ENCODE peak calls at places on chromosomes 1 and 21, in five cellular contexts. One of them, this sample, is unnamed.
A peak's percentile ranks its signal among the peaks of the same experiment; 100 is the strongest.

GRCh38 chr1:39592069-39592468 is 15.5 kb upstream of the PABPC4 start:
- DNase-seq in NCI-H1105 treated with DMSO at 0.1 percent for 48 hours: no peak
- DNase-seq in posterior cingulate gyrus: peak; percentile 24
- DNase-seq in AG10803: no peak
- DNase-seq in NCI-H2081: no peak
- DNase-seq in this sample: no peak

GRCh38 chr21:32163386-32163785 is 115.5 kb downstream of the MIS18A start:
- DNase-seq in posterior cingulate gyrus: no peak
- DNase-seq in NCI-H2081: no peak
- DNase-seq in AG10803: no peak
- DNase-seq in NCI-H1105 treated with DMSO at 0.1 percent for 48 hours: no peak
- DNase-seq in this sample: no peak

GRCh38 chr1:18805925-18806849 is 53.3 kb downstream of the TAS1R2 start:
- DNase-seq in posterior cingulate gyrus: no peak
- DNase-seq in NCI-H2081: no peak
- DNase-seq in NCI-H1105 treated with DMSO at 0.1 percent for 48 hours: no peak
- DNase-seq in AG10803: peak; percentile 56
- DNase-seq in this sample: no peak

GRCh38 chr1:59917026-59917784 is 9.4 kb downstream of the CYP2J2 start:
- DNase-seq in posterior cingulate gyrus: peak; percentile 88
- DNase-seq in NCI-H2081: no peak
- DNase-seq in AG10803: no peak
- DNase-seq in NCI-H1105 treated with DMSO at 0.1 percent for 48 hours: no peak
- DNase-seq in this sample: peak; percentile 33

GRCh38 chr1:68442822-68443556 is 6.8 kb downstream of the RPE65 start:
- DNase-seq in NCI-H2081: no peak
- DNase-seq in NCI-H1105 treated with DMSO at 0.1 percent for 48 hours: peak; percentile 51
- DNase-seq in posterior cingulate gyrus: no peak
- DNase-seq in AG10803: peak; percentile 58
- DNase-seq in this sample: peak; percentile 80

GRCh38 chr1:30407862-30408580 is 315.4 kb downstream of the MATN1 start:
- DNase-seq in posterior cingulate gyrus: no peak
- DNase-seq in NCI-H2081: no peak
- DNase-seq in AG10803: no peak
- DNase-seq in NCI-H1105 treated with DMSO at 0.1 percent for 48 hours: no peak
- DNase-seq in this sample: no peak

GRCh38 chr21:17386498-17386897 is 126.3 kb upstream of the CXADR start:
- DNase-seq in NCI-H2081: no peak
- DNase-seq in posterior cingulate gyrus: no peak
- DNase-seq in NCI-H1105 treated with DMSO at 0.1 percent for 48 hours: peak; percentile 16
- DNase-seq in AG10803: no peak
- DNase-seq in this sample: no peak

GRCh38 chr1:150514913-150515327 is 632 bp upstream of the FALEC start:
- DNase-seq in NCI-H2081: no peak
- DNase-seq in AG10803: no peak
- DNase-seq in NCI-H1105 treated with DMSO at 0.1 percent for 48 hours: no peak
- DNase-seq in posterior cingulate gyrus: no peak
- DNase-seq in this sample: no peak

GRCh38 chr1:176880954-176881595 is 283.4 kb downstream of the ASTN1 start:
- DNase-seq in posterior cingulate gyrus: peak; percentile 90
- DNase-seq in NCI-H2081: peak; percentile 77
- DNase-seq in AG10803: peak; percentile 68
- DNase-seq in NCI-H1105 treated with DMSO at 0.1 percent for 48 hours: peak; percentile 53
- DNase-seq in this sample: peak; percentile 82

GRCh38 chr1:110235839-110236682 is 25.9 kb downstream of the KCNC4 start:
- DNase-seq in NCI-H2081: no peak
- DNase-seq in NCI-H1105 treated with DMSO at 0.1 percent for 48 hours: no peak
- DNase-seq in posterior cingulate gyrus: no peak
- DNase-seq in AG10803: peak; percentile 74
- DNase-seq in this sample: peak; percentile 30

GRCh38 chr1:153683853-153684252 is 5.4 kb downstream of the NPR1 start:
- DNase-seq in NCI-H1105 treated with DMSO at 0.1 percent for 48 hours: no peak
- DNase-seq in AG10803: no peak
- DNase-seq in posterior cingulate gyrus: peak; percentile 18
- DNase-seq in NCI-H2081: no peak
- DNase-seq in this sample: peak; percentile 32

GRCh38 chr1:55375617-55376258 is 160.6 kb upstream of the USP24 start:
- DNase-seq in AG10803: peak; percentile 52
- DNase-seq in NCI-H1105 treated with DMSO at 0.1 percent for 48 hours: peak; percentile 39
- DNase-seq in NCI-H2081: peak; percentile 37
- DNase-seq in posterior cingulate gyrus: no peak
- DNase-seq in this sample: peak; percentile 53

GRCh38 chr1:155940531-155940992 is 876 bp upstream of the RXFP4 start:
- DNase-seq in AG10803: peak; percentile 76
- DNase-seq in posterior cingulate gyrus: no peak
- DNase-seq in NCI-H1105 treated with DMSO at 0.1 percent for 48 hours: no peak
- DNase-seq in NCI-H2081: peak; percentile 17
- DNase-seq in this sample: peak; percentile 44

GRCh38 chr1:85628791-85629531 is 48.4 kb downstream of the CCN1 start:
- DNase-seq in AG10803: peak; percentile 93
- DNase-seq in NCI-H2081: peak; percentile 29
- DNase-seq in posterior cingulate gyrus: no peak
- DNase-seq in NCI-H1105 treated with DMSO at 0.1 percent for 48 hours: no peak
- DNase-seq in this sample: no peak

GRCh38 chr21:15182731-15183130 is 117.9 kb upstream of the NRIP1 start:
- DNase-seq in NCI-H1105 treated with DMSO at 0.1 percent for 48 hours: no peak
- DNase-seq in NCI-H2081: no peak
- DNase-seq in AG10803: no peak
- DNase-seq in posterior cingulate gyrus: no peak
- DNase-seq in this sample: no peak

GRCh38 chr1:241706257-241706656 is 54.2 kb downstream of the WDR64 start:
- DNase-seq in AG10803: peak; percentile 18
- DNase-seq in posterior cingulate gyrus: no peak
- DNase-seq in NCI-H1105 treated with DMSO at 0.1 percent for 48 hours: no peak
- DNase-seq in NCI-H2081: no peak
- DNase-seq in this sample: no peak

GRCh38 chr1:24119489-24119858 is 7.5 kb upstream of the MYOM3 start:
- DNase-seq in NCI-H2081: no peak
- DNase-seq in posterior cingulate gyrus: no peak
- DNase-seq in AG10803: no peak
- DNase-seq in NCI-H1105 treated with DMSO at 0.1 percent for 48 hours: no peak
- DNase-seq in this sample: no peak

GRCh38 chr1:29271724-29272123 is 35.4 kb downstream of the PTPRU start:
- DNase-seq in AG10803: peak; percentile 84
- DNase-seq in NCI-H1105 treated with DMSO at 0.1 percent for 48 hours: no peak
- DNase-seq in posterior cingulate gyrus: no peak
- DNase-seq in NCI-H2081: no peak
- DNase-seq in this sample: no peak